ENCODE peak calls at places on chromosomes 7 and 10, in eight cellular contexts. M is GOT3; Z is sciatic nerve; C is activated CD4-positive, alpha-beta T cell treated with anti-CD3 and anti-CD28 coated beads, Interleukin-2, amount 50 U/mL, for 1 hour; D is HT1080; E is progenitor cell of endocrine pancreas; R is hypothalamus; G is lower leg skin. I is an unnamed sample.

GRCh38 chr7:113015038-113015645 is 71.5 kb downstream of the GPR85 start:
- DNase-seq in M (no peak), Z (no peak), C (no peak), D (peak), E (no peak), R (no peak), G (no peak), I (no peak)

GRCh38 chr10:13880760-13881159 is 294.0 kb downstream of the PRPF18 start:
- DNase-seq in M (no peak), Z (no peak), C (no peak), D (no peak), E (no peak), R (no peak), G (no peak), I (no peak)

GRCh38 chr10:22712246-22712958 is 2.0 kb downstream of the PIP4K2A start:
- DNase-seq in M (no peak), Z (no peak), C (no peak), D (no peak), E (no peak), R (no peak), G (no peak), I (no peak)

GRCh38 chr7:139691253-139691781 is 86.5 kb downstream of the HIPK2 start:
- DNase-seq in M (no peak), Z (no peak), C (no peak), D (no peak), E (no peak), R (no peak), G (no peak), I (no peak)

GRCh38 chr10:96758423-96758822 is 38.1 kb upstream of the PIK3AP1 start:
- DNase-seq in M (no peak), Z (no peak), C (no peak), D (no peak), E (no peak), R (no peak), G (peak), I (no peak)

GRCh38 chr7:73623798-73624668 is at the start of gene MLXIPL:
- DNase-seq in M (no peak), Z (peak), C (peak), D (no peak), E (peak), R (peak), G (peak), I (peak)

GRCh38 chr7:142557971-142558582 is 191.2 kb upstream of the PRSS1 start:
- DNase-seq in M (no peak), Z (no peak), C (peak), D (peak), E (no peak), R (peak), G (no peak), I (no peak)

GRCh38 chr7:56218510-56218909 is 102.3 kb upstream of the NUPR2 start:
- DNase-seq in M (no peak), Z (no peak), C (no peak), D (no peak), E (no peak), R (no peak), G (no peak), I (no peak)

GRCh38 chr10:78630944-78631838 is 437.6 kb upstream of the ZMIZ1 start:
- DNase-seq in M (no peak), Z (no peak), C (no peak), D (no peak), E (no peak), R (no peak), G (no peak), I (no peak)

GRCh38 chr7:100082978-100083377 is 1.5 kb upstream of the ZNF3 start:
- DNase-seq in M (no peak), Z (no peak), C (no peak), D (no peak), E (no peak), R (no peak), G (no peak), I (no peak)

GRCh38 chr10:61978965-61979364 is 77.5 kb downstream of the ARID5B start:
- DNase-seq in M (no peak), Z (no peak), C (no peak), D (no peak), E (no peak), R (peak), G (peak), I (no peak)

GRCh38 chr10:114855776-114856543 is 34.4 kb downstream of the FHIP2A start:
- DNase-seq in M (no peak), Z (no peak), C (no peak), D (no peak), E (no peak), R (no peak), G (no peak), I (no peak)

GRCh38 chr7:15998617-15999016 is 312.1 kb upstream of the MEOX2 start:
- DNase-seq in M (no peak), Z (no peak), C (no peak), D (no peak), E (no peak), R (no peak), G (no peak), I (no peak)

GRCh38 chr10:101301111-101301731 is 52.7 kb upstream of the BTRC start:
- DNase-seq in M (no peak), Z (no peak), C (peak), D (peak), E (no peak), R (no peak), G (no peak), I (no peak)

GRCh38 chr7:15430191-15430590 is 131.6 kb downstream of the AGMO start:
- DNase-seq in M (no peak), Z (no peak), C (no peak), D (no peak), E (no peak), R (no peak), G (no peak), I (no peak)

GRCh38 chr10:124646483-124647352 is 97.5 kb downstream of the FAM53B start:
- DNase-seq in M (no peak), Z (peak), C (no peak), D (peak), E (no peak), R (peak), G (peak), I (peak)

GRCh38 chr10:129108378-129108777 is 358.7 kb upstream of the MGMT start:
- DNase-seq in M (no peak), Z (no peak), C (no peak), D (no peak), E (no peak), R (no peak), G (peak), I (no peak)

GRCh38 chr7:100802951-100803350 is 24.4 kb downstream of the EPHB4 start:
- DNase-seq in M (no peak), Z (no peak), C (no peak), D (no peak), E (no peak), R (no peak), G (no peak), I (no peak)

GRCh38 chr7:113371376-113372043 is 253.2 kb upstream of the SMIM30 start:
- DNase-seq in M (no peak), Z (no peak), C (no peak), D (no peak), E (no peak), R (no peak), G (no peak), I (no peak)

I was measured in lung.